ENCODE peak calls at places on chromosome 15, in nine cellular contexts. One of them, this sample, is unnamed.

GRCh38 chr15:58761010-58761388 is 10.1 kb upstream of the MINDY2 start:
- DNase-seq in NCI-H510A treated with DMSO at 0.1 percent for 48 hours: no peak
- DNase-seq in neuronal stem cell: no peak
- DNase-seq in midbrain: no peak
- DNase-seq in HuH-7: no peak
- DNase-seq in head of caudate nucleus: no peak
- DNase-seq in posterior vena cava: no peak
- DNase-seq in tibial artery: no peak
- DNase-seq in NCI-H1092 treated with DMSO at 0.1 percent for 48 hours: no peak
- DNase-seq in this sample: no peak

GRCh38 chr15:39852237-39852636 is 67.8 kb downstream of the GPR176 start:
- DNase-seq in posterior vena cava: no peak
- DNase-seq in HuH-7: no peak
- DNase-seq in midbrain: no peak
- DNase-seq in neuronal stem cell: no peak
- DNase-seq in NCI-H510A treated with DMSO at 0.1 percent for 48 hours: no peak
- DNase-seq in head of caudate nucleus: no peak
- DNase-seq in tibial artery: no peak
- DNase-seq in NCI-H1092 treated with DMSO at 0.1 percent for 48 hours: no peak
- DNase-seq in this sample: peak

GRCh38 chr15:74655424-74655823 is 39.8 kb downstream of the CLK3 start:
- DNase-seq in HuH-7: no peak
- DNase-seq in head of caudate nucleus: no peak
- DNase-seq in midbrain: no peak
- DNase-seq in neuronal stem cell: no peak
- DNase-seq in NCI-H510A treated with DMSO at 0.1 percent for 48 hours: no peak
- DNase-seq in NCI-H1092 treated with DMSO at 0.1 percent for 48 hours: no peak
- DNase-seq in posterior vena cava: no peak
- DNase-seq in tibial artery: no peak
- DNase-seq in this sample: no peak

GRCh38 chr15:58522391-58522790 is 90.6 kb downstream of the LIPC start:
- DNase-seq in tibial artery: no peak
- DNase-seq in NCI-H1092 treated with DMSO at 0.1 percent for 48 hours: no peak
- DNase-seq in midbrain: peak
- DNase-seq in NCI-H510A treated with DMSO at 0.1 percent for 48 hours: no peak
- DNase-seq in head of caudate nucleus: peak
- DNase-seq in HuH-7: no peak
- DNase-seq in posterior vena cava: no peak
- DNase-seq in neuronal stem cell: no peak
- DNase-seq in this sample: no peak

GRCh38 chr15:56837281-56837680 is 81.2 kb upstream of the TCF12 start:
- DNase-seq in head of caudate nucleus: no peak
- DNase-seq in HuH-7: no peak
- DNase-seq in NCI-H510A treated with DMSO at 0.1 percent for 48 hours: no peak
- DNase-seq in midbrain: no peak
- DNase-seq in tibial artery: no peak
- DNase-seq in neuronal stem cell: no peak
- DNase-seq in posterior vena cava: no peak
- DNase-seq in NCI-H1092 treated with DMSO at 0.1 percent for 48 hours: no peak
- DNase-seq in this sample: peak

GRCh38 chr15:29685156-29686078 is 136.9 kb downstream of the TJP1 start:
- DNase-seq in neuronal stem cell: no peak
- DNase-seq in head of caudate nucleus: no peak
- DNase-seq in HuH-7: no peak
- DNase-seq in tibial artery: no peak
- DNase-seq in midbrain: no peak
- DNase-seq in NCI-H510A treated with DMSO at 0.1 percent for 48 hours: no peak
- DNase-seq in posterior vena cava: no peak
- DNase-seq in NCI-H1092 treated with DMSO at 0.1 percent for 48 hours: no peak
- DNase-seq in this sample: peak

GRCh38 chr15:40773902-40774301 is 4.1 kb downstream of the C15orf62 start:
- DNase-seq in posterior vena cava: no peak
- DNase-seq in midbrain: no peak
- DNase-seq in HuH-7: no peak
- DNase-seq in tibial artery: no peak
- DNase-seq in head of caudate nucleus: no peak
- DNase-seq in neuronal stem cell: no peak
- DNase-seq in NCI-H1092 treated with DMSO at 0.1 percent for 48 hours: no peak
- DNase-seq in NCI-H510A treated with DMSO at 0.1 percent for 48 hours: no peak
- DNase-seq in this sample: no peak

GRCh38 chr15:21262851-21263400 is 177.4 kb downstream of the POTEB3 start:
- DNase-seq in HuH-7: no peak
- DNase-seq in NCI-H1092 treated with DMSO at 0.1 percent for 48 hours: no peak
- DNase-seq in tibial artery: no peak
- DNase-seq in neuronal stem cell: no peak
- DNase-seq in head of caudate nucleus: no peak
- DNase-seq in midbrain: no peak
- DNase-seq in NCI-H510A treated with DMSO at 0.1 percent for 48 hours: no peak
- DNase-seq in posterior vena cava: no peak
- DNase-seq in this sample: no peak

GRCh38 chr15:82043130-82043673 is 2.6 kb downstream of the MEX3B start:
- DNase-seq in neuronal stem cell: no peak
- DNase-seq in posterior vena cava: no peak
- DNase-seq in NCI-H510A treated with DMSO at 0.1 percent for 48 hours: peak
- DNase-seq in tibial artery: no peak
- DNase-seq in HuH-7: no peak
- DNase-seq in midbrain: no peak
- DNase-seq in head of caudate nucleus: no peak
- DNase-seq in NCI-H1092 treated with DMSO at 0.1 percent for 48 hours: no peak
- DNase-seq in this sample: no peak

GRCh38 chr15:41832875-41833274 is 5.0 kb downstream of the JMJD7 start:
- DNase-seq in HuH-7: no peak
- DNase-seq in head of caudate nucleus: no peak
- DNase-seq in tibial artery: no peak
- DNase-seq in neuronal stem cell: no peak
- DNase-seq in NCI-H510A treated with DMSO at 0.1 percent for 48 hours: peak
- DNase-seq in NCI-H1092 treated with DMSO at 0.1 percent for 48 hours: no peak
- DNase-seq in posterior vena cava: no peak
- DNase-seq in midbrain: no peak
- DNase-seq in this sample: no peak

GRCh38 chr15:35173444-35174118 is 88.5 kb upstream of the NANOGP8 start:
- DNase-seq in NCI-H1092 treated with DMSO at 0.1 percent for 48 hours: no peak
- DNase-seq in midbrain: no peak
- DNase-seq in neuronal stem cell: no peak
- DNase-seq in tibial artery: no peak
- DNase-seq in HuH-7: no peak
- DNase-seq in NCI-H510A treated with DMSO at 0.1 percent for 48 hours: no peak
- DNase-seq in head of caudate nucleus: no peak
- DNase-seq in posterior vena cava: no peak
- DNase-seq in this sample: peak

GRCh38 chr15:89999676-90000174 is 1.4 kb upstream of the ZNF710 start:
- DNase-seq in head of caudate nucleus: no peak
- DNase-seq in NCI-H1092 treated with DMSO at 0.1 percent for 48 hours: no peak
- DNase-seq in HuH-7: peak
- DNase-seq in posterior vena cava: no peak
- DNase-seq in midbrain: no peak
- DNase-seq in tibial artery: peak
- DNase-seq in neuronal stem cell: peak
- DNase-seq in NCI-H510A treated with DMSO at 0.1 percent for 48 hours: no peak
- DNase-seq in this sample: no peak

GRCh38 chr15:25847066-25847465 is 16.1 kb downstream of the ATP10A start:
- DNase-seq in midbrain: no peak
- DNase-seq in neuronal stem cell: no peak
- DNase-seq in tibial artery: no peak
- DNase-seq in posterior vena cava: no peak
- DNase-seq in head of caudate nucleus: no peak
- DNase-seq in NCI-H1092 treated with DMSO at 0.1 percent for 48 hours: no peak
- DNase-seq in NCI-H510A treated with DMSO at 0.1 percent for 48 hours: no peak
- DNase-seq in HuH-7: no peak
- DNase-seq in this sample: no peak

GRCh38 chr15:34783986-34784385 is 11.4 kb downstream of the ACTC1 start:
- DNase-seq in NCI-H1092 treated with DMSO at 0.1 percent for 48 hours: no peak
- DNase-seq in tibial artery: no peak
- DNase-seq in neuronal stem cell: no peak
- DNase-seq in posterior vena cava: no peak
- DNase-seq in midbrain: no peak
- DNase-seq in HuH-7: no peak
- DNase-seq in head of caudate nucleus: no peak
- DNase-seq in NCI-H510A treated with DMSO at 0.1 percent for 48 hours: no peak
- DNase-seq in this sample: peak

GRCh38 chr15:34837246-34838016 is 42.1 kb upstream of the ACTC1 start:
- DNase-seq in NCI-H510A treated with DMSO at 0.1 percent for 48 hours: peak
- DNase-seq in head of caudate nucleus: no peak
- DNase-seq in NCI-H1092 treated with DMSO at 0.1 percent for 48 hours: no peak
- DNase-seq in HuH-7: no peak
- DNase-seq in midbrain: no peak
- DNase-seq in posterior vena cava: no peak
- DNase-seq in tibial artery: no peak
- DNase-seq in neuronal stem cell: no peak
- DNase-seq in this sample: peak

GRCh38 chr15:53658827-53659226 is 100.6 kb downstream of the WDR72 start:
- DNase-seq in posterior vena cava: no peak
- DNase-seq in midbrain: no peak
- DNase-seq in head of caudate nucleus: no peak
- DNase-seq in tibial artery: no peak
- DNase-seq in NCI-H510A treated with DMSO at 0.1 percent for 48 hours: peak
- DNase-seq in HuH-7: peak
- DNase-seq in neuronal stem cell: no peak
- DNase-seq in NCI-H1092 treated with DMSO at 0.1 percent for 48 hours: peak
- DNase-seq in this sample: no peak

GRCh38 chr15:33649217-33649933 is 318.9 kb upstream of the CHRM5 start:
- DNase-seq in NCI-H510A treated with DMSO at 0.1 percent for 48 hours: no peak
- DNase-seq in head of caudate nucleus: no peak
- DNase-seq in HuH-7: no peak
- DNase-seq in tibial artery: no peak
- DNase-seq in midbrain: no peak
- DNase-seq in neuronal stem cell: no peak
- DNase-seq in NCI-H1092 treated with DMSO at 0.1 percent for 48 hours: no peak
- DNase-seq in posterior vena cava: no peak
- DNase-seq in this sample: no peak

GRCh38 chr15:86855307-86855706 is 775.6 kb downstream of the AGBL1 start:
- DNase-seq in neuronal stem cell: no peak
- DNase-seq in NCI-H510A treated with DMSO at 0.1 percent for 48 hours: no peak
- DNase-seq in posterior vena cava: no peak
- DNase-seq in NCI-H1092 treated with DMSO at 0.1 percent for 48 hours: no peak
- DNase-seq in head of caudate nucleus: no peak
- DNase-seq in HuH-7: no peak
- DNase-seq in midbrain: no peak
- DNase-seq in tibial artery: no peak
- DNase-seq in this sample: no peak